ENCODE peak calls at places on chromosomes 12 and 14, in five cellular contexts. M, O, J, I and P are unnamed samples.

GRCh38 chr12:6341439-6342139 is at the start of gene TNFRSF1A:
- DNase-seq in M (peak), O (peak), J (peak), I (peak), P (no peak)

GRCh38 chr12:92597997-92598396 is 104.8 kb upstream of the PLEKHG7 start:
- DNase-seq in M (peak), O (no peak), J (no peak), I (no peak), P (no peak)

GRCh38 chr14:68549057-68549421 is 243.8 kb downstream of the ZFP36L1 start:
- DNase-seq in M (peak), O (peak), J (no peak), I (no peak), P (no peak)

GRCh38 chr14:101636081-101636560 is 74.8 kb downstream of the DIO3 start:
- DNase-seq in M (no peak), O (no peak), J (no peak), I (no peak), P (no peak)

GRCh38 chr14:99971929-99972747 is 93.1 kb upstream of the EVL start:
- DNase-seq in M (peak), O (no peak), J (no peak), I (no peak), P (peak)

GRCh38 chr12:40222247-40222646 is 2.5 kb upstream of the LRRK2 start:
- DNase-seq in M (no peak), O (no peak), J (no peak), I (no peak), P (no peak)

GRCh38 chr12:115802767-115803166 is 474.7 kb downstream of the MED13L start:
- DNase-seq in M (no peak), O (no peak), J (no peak), I (no peak), P (no peak)

GRCh38 chr12:31872831-31873604 is 86.2 kb upstream of the RESF1 start:
- DNase-seq in M (no peak), O (no peak), J (no peak), I (no peak), P (no peak)

GRCh38 chr14:92254786-92255185 is 68.2 kb upstream of the SLC24A4 start:
- DNase-seq in M (no peak), O (peak), J (peak), I (peak), P (peak)

GRCh38 chr14:104926619-104927431 is 2.1 kb downstream of the PLD4 start:
- DNase-seq in M (no peak), O (no peak), J (no peak), I (no peak), P (no peak)

GRCh38 chr14:72892103-72892878 is 1.6 kb downstream of the DPF3 start:
- DNase-seq in M (peak), O (peak), J (no peak), I (peak), P (peak)

GRCh38 chr12:57085999-57086950 is 2.6 kb upstream of the NAB2 start:
- DNase-seq in M (peak), O (peak), J (peak), I (peak), P (no peak)

GRCh38 chr12:120639771-120640721 is at the start of gene CABP1:
- DNase-seq in M (no peak), O (no peak), J (no peak), I (peak), P (peak)

GRCh38 chr14:104090071-104090748 is 4.7 kb downstream of the ASPG start:
- DNase-seq in M (no peak), O (no peak), J (no peak), I (no peak), P (no peak)

GRCh38 chr12:120262852-120263724 is 2.4 kb downstream of the PXN start:
- DNase-seq in M (no peak), O (peak), J (no peak), I (peak), P (peak)

GRCh38 chr14:77616133-77616453 is 344 bp downstream of the SPTLC2 start:
- DNase-seq in M (no peak), O (peak), J (no peak), I (no peak), P (no peak)

GRCh38 chr14:30283822-30284446 is 275.0 kb upstream of the G2E3 start:
- DNase-seq in M (peak), O (peak), J (no peak), I (peak), P (peak)

GRCh38 chr12:25388216-25388615 is 137.5 kb upstream of the KRAS start:
- DNase-seq in M (peak), O (no peak), J (no peak), I (no peak), P (no peak)

GRCh38 chr12:79725987-79726386 is 35.2 kb upstream of the PAWR start:
- DNase-seq in M (peak), O (peak), J (no peak), I (no peak), P (no peak)

GRCh38 chr12:64059685-64060084 is 162.4 kb downstream of the KICS2 start:
- DNase-seq in M (peak), O (no peak), J (no peak), I (no peak), P (no peak)

GRCh38 chr12:22974865-22975264 is 349.9 kb downstream of the ETNK1 start:
- DNase-seq in M (peak), O (peak), J (no peak), I (no peak), P (no peak)

GRCh38 chr14:32405856-32406255 is 76.8 kb downstream of the AKAP6 start:
- DNase-seq in M (no peak), O (no peak), J (no peak), I (no peak), P (no peak)
- TF ChIP-seq CTCF in M (no peak), O (no peak), J (no peak), I (peak), P (no peak)

GRCh38 chr14:50045039-50045711 is 71.2 kb downstream of the VCPKMT start:
- DNase-seq in M (peak), O (peak), J (peak), I (no peak), P (no peak)
- TF ChIP-seq CTCF in M (no peak), O (no peak), J (no peak), I (no peak), P (no peak)

GRCh38 chr12:113130457-113131135 is 5.0 kb downstream of the RASAL1 start:
- DNase-seq in M (peak), O (no peak), J (no peak), I (peak), P (peak)
- TF ChIP-seq CTCF in M (peak), O (no peak), J (no peak), I (peak), P (no peak)

DNA sequence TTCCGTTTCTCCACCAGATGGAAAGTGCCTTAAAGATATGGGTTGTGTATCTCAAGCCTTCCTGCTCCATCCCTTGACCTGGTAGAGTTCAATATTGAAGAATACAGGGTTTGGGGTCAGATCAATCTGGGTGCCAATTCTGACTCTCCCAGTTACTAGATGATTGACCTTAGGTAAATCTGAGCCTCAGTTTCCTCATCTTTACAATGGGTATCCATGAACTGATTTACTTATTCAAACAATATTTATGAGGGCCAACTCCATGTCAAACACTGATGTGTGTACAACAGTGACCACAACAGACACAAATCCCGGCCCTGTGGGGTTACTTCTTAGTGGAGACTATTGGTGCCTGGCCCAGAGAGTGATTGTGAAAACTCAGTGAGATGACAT is 7.5 kb upstream of the FAIM2 start:
- DNase-seq in M (no peak), O (no peak), J (no peak), I (no peak), P (no peak)
- TF ChIP-seq CTCF in M (no peak), O (no peak), J (no peak), I (no peak), P (no peak)

GRCh38 chr14:50335389-50335788 is 23.3 kb downstream of the DMAC2L start:
- DNase-seq in M (no peak), O (peak), J (no peak), I (peak), P (peak)
- TF ChIP-seq CTCF in M (no peak), O (no peak), J (no peak), I (no peak), P (no peak)

GRCh38 chr12:111642681-111643427 is 42.9 kb downstream of the BRAP start:
- DNase-seq in M (no peak), O (peak), J (no peak), I (no peak), P (no peak)
- TF ChIP-seq CTCF in M (no peak), O (no peak), J (no peak), I (no peak), P (no peak)

DNA sequence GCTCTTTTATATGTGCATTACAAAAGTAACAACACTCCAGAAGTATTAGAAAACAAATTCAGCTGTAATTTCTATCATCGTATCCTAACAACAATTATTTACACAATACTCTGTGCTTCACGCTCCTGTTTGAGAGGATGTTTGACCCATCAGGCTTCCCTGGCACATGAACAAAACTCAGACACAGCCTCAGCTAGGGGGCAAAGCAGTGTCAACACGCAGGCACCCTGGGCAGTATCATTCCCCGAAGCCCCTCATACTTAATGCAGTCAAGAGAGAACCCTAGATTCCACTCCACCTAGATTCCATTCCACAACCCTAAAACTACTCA is 15.4 kb downstream of the MANSC1 start:
- DNase-seq in M (no peak), O (no peak), J (no peak), I (no peak), P (no peak)
- TF ChIP-seq CTCF in M (no peak), O (no peak), J (no peak), I (no peak), P (peak)

GRCh38 chr12:54389139-54389508 is 4.6 kb upstream of the ZNF385A start:
- DNase-seq in M (no peak), O (no peak), J (no peak), I (no peak), P (no peak)

GRCh38 chr12:54390176-54390667 is 5.7 kb upstream of the ZNF385A start:
- DNase-seq in M (peak), O (no peak), J (no peak), I (peak), P (no peak)

GRCh38 chr12:54389536-54390175 is 5.1 kb upstream of the ZNF385A start:
- DNase-seq in M (no peak), O (no peak), J (no peak), I (no peak), P (no peak)

GRCh38 chr12:54392485-54393349 is 8.2 kb upstream of the ZNF385A start:
- DNase-seq in M (peak), O (no peak), J (no peak), I (peak), P (no peak)

DNA sequence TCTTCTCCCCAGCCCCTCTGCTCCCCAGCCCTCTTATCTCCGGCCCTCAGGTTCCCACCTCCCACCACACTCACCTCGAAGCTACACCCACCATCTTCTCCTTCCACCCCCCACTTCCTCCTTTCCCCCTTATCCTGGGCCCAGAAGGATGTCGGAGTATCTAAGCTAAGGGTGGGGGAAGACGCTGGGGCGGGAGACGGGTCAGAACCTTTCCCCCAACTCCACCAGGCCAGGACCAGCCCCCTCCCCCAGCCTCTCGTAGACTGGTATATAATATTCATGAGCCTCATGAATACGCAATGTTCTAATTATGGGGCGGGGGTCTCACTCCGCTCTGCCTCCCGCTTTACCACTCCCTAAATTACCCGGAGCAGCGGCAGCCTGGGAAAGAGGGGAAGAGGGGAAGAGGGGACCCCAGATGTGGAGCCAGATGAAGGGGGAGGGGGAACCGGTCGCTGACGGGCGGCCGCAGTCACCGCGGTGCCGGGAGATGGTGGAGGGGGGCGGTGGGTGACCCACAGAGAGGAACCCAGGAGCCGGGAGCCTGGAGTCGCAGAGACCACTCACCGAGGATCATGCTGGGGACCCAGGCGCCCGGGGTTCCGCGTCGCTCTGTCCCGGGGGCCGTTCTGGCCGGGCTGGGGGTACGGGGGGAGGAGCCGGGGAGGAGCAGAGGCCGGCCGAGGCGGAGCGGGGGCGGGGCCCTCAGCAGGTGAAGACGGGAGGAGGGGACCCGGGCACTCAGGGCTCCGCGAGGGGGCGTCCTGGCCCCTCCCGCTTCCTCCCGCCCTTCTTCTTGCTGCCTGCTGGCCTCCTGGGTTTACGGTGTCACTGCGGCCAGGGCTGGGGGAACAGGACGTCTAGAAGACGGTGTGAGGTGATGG is 6.4 kb upstream of the ZNF385A start:
- DNase-seq in M (peak), O (no peak), J (peak), I (peak), P (peak)
- TF ChIP-seq CTCF in M (peak), O (no peak), J (no peak), I (peak), P (no peak)

DNA sequence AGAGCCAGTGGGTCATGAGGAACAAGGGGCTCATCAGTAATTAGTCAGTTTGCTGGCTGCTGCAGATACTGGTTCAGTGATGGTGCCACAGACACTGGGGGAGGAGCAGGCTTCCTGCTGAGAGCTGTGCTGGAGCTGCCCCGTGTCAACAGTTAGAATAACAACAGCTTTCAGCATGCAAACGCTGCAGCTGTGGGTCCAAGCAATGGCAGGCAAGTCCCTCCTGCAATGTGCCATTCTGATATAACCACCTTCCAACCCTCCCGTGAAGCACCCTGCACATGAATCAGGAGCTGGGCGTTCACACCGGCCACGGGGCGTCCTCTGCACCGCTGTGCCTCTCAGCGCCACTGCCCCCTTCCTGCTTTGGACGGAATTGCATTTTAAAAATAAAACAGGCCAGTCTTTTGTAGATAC is 258.4 kb upstream of the SFSWAP start:
- DNase-seq in M (no peak), O (no peak), J (no peak), I (peak), P (no peak)
- TF ChIP-seq CTCF in M (no peak), O (no peak), J (peak), I (peak), P (peak)

GRCh38 chr14:106841701-106842100 is 1315.3 kb downstream of the TMEM121 start:
- DNase-seq in M (peak), O (no peak), J (no peak), I (no peak), P (no peak)

GRCh38 chr14:106844608-106845285 is 1318.4 kb downstream of the TMEM121 start:
- DNase-seq in M (peak), O (no peak), J (peak), I (no peak), P (no peak)

GRCh38 chr14:106843951-106844483 is 1317.6 kb downstream of the TMEM121 start:
- DNase-seq in M (peak), O (no peak), J (no peak), I (no peak), P (no peak)

GRCh38 chr14:106843376-106843775 is 1317.0 kb downstream of the TMEM121 start:
- DNase-seq in M (no peak), O (no peak), J (no peak), I (no peak), P (no peak)

GRCh38 chr14:106842687-106843086 is 1316.3 kb downstream of the TMEM121 start:
- DNase-seq in M (no peak), O (no peak), J (no peak), I (no peak), P (no peak)
- TF ChIP-seq CTCF in M (peak), O (peak), J (no peak), I (peak), P (no peak)